ENCODE peak calls at places on chromosomes 5 and 9, in six cellular contexts. S is CD4-positive, CD25-positive, alpha-beta regulatory T cell; Y is right cardiac atrium; X is K562; A is uterus; T is mesendoderm. Z is an unnamed sample.
A peak's percentile ranks its signal among the peaks of the same experiment; 100 is the strongest.

GRCh38 chr9:76717611-76718010 is 46.6 kb upstream of the PCA3 start:
- DNase-seq in S (no peak), Y (no peak), X (no peak), A (no peak), T (no peak), Z (no peak)

GRCh38 chr9:93634311-93635185 is 58.2 kb downstream of the PHF2 start:
- DNase-seq in S (no peak), Y (peak; percentile 25), X (no peak), A (no peak), T (no peak), Z (no peak)

GRCh38 chr5:58933891-58934628 is 351.2 kb downstream of the RAB3C start:
- DNase-seq in S (peak; percentile 25), Y (no peak), X (no peak), A (no peak), T (no peak), Z (no peak)

GRCh38 chr5:132136906-132137305 is 63.3 kb downstream of the CSF2 start:
- DNase-seq in S (no peak), Y (no peak), X (no peak), A (no peak), T (no peak), Z (no peak)

GRCh38 chr9:123657921-123658320 is 272.0 kb downstream of the DENND1A start:
- DNase-seq in S (no peak), Y (no peak), X (no peak), A (no peak), T (no peak), Z (no peak)

GRCh38 chr5:39448504-39449128 is 23.8 kb upstream of the DAB2 start:
- DNase-seq in S (no peak), Y (peak; percentile 56), X (no peak), A (no peak), T (no peak), Z (no peak)

GRCh38 chr5:36670548-36670947 is 64.1 kb downstream of the SLC1A3 start:
- DNase-seq in S (no peak), Y (no peak), X (no peak), A (no peak), T (no peak), Z (no peak)

GRCh38 chr9:129311638-129312037 is 133.6 kb upstream of the IER5L start:
- DNase-seq in S (no peak), Y (no peak), X (no peak), A (no peak), T (no peak), Z (no peak)

GRCh38 chr5:13831236-13831810 is 113.2 kb downstream of the DNAH5 start:
- DNase-seq in S (no peak), Y (no peak), X (no peak), A (no peak), T (peak; percentile 19), Z (no peak)

GRCh38 chr5:40991168-40991980 is 79.8 kb downstream of the MROH2B start:
- DNase-seq in S (no peak), Y (peak; percentile 66), X (no peak), A (peak; percentile 82), T (no peak), Z (no peak)

DNA sequence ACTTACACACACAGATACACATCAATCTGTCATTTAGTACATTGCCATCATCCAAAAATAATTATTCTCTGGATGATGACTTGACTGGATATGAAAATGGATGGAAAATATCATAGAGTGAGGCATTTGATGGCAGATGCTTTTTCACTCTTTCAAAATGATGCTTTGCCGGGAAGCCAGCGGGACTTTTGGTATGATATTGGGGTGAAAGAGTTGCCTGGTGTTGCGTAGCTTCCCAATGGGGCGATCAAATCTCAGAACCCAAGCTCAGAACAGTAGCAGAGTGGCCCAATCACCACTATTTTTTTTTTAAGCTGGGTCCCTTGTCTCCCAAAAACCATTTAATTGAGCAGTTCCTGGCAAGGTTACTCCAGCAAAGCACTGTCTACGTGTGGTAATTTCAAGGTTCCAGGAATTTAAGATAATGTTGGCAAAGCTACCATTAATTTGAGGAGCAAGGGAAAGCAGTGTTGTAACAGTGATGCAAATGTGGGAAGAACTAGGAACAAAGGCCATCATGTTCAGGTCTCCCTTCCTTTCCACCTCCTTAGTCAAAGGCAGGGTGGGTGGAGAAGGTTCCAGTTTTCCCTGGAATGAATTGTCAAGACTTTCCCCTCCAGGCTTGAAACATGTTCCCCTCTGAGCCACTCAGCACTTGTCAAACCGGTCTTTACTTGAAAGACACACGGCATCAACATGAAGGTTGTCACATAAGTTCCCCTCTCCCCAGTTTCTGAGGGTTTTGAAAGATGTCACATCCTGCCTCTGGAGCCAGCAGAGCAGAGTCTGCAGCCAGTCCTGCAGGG is 226.2 kb downstream of the GAS1 start:
- DNase-seq in S (no peak), Y (no peak), X (no peak), A (no peak), T (peak; percentile 89), Z (no peak)
- H3K27ac ChIP-seq in S (no peak overlapping the region), Y (peak overlapping the region; percentile 79), X (no peak overlapping the region), A (peak overlapping the region; percentile 84), T (peak overlapping the region; percentile 64), Z (no peak overlapping the region)

GRCh38 chr5:107578051-107578635 is 92.6 kb downstream of the EFNA5 start:
- DNase-seq in S (no peak), Y (peak; percentile 61), X (no peak), A (no peak), T (no peak), Z (no peak)

GRCh38 chr5:107577551-107577950 is 93.2 kb downstream of the EFNA5 start:
- DNase-seq in S (no peak), Y (no peak), X (no peak), A (no peak), T (no peak), Z (no peak)

GRCh38 chr5:107576736-107577440 is 93.8 kb downstream of the EFNA5 start:
- DNase-seq in S (no peak), Y (no peak), X (no peak), A (no peak), T (no peak), Z (no peak)

GRCh38 chr5:107580902-107581823 is 89.6 kb downstream of the EFNA5 start:
- DNase-seq in S (no peak), Y (no peak), X (no peak), A (no peak), T (no peak), Z (no peak)

GRCh38 chr5:107582625-107583024 is 88.1 kb downstream of the EFNA5 start:
- DNase-seq in S (no peak), Y (no peak), X (no peak), A (no peak), T (no peak), Z (no peak)
- H3K27ac ChIP-seq in S (no peak overlapping the region), Y (no peak overlapping the region), X (no peak overlapping the region), A (no peak overlapping the region), T (no peak overlapping the region), Z (no peak overlapping the region)

GRCh38 chr5:34865131-34865530 is 26.2 kb downstream of the TTC23L start:
- DNase-seq in S (no peak), Y (no peak), X (no peak), A (no peak), T (no peak), Z (no peak)
- H3K27ac ChIP-seq in S (no peak overlapping the region), Y (no peak overlapping the region), X (no peak overlapping the region), A (no peak overlapping the region), T (no peak overlapping the region), Z (no peak overlapping the region)

GRCh38 chr5:91182763-91183162 is 200.4 kb downstream of the ARRDC3 start:
- DNase-seq in S (peak; percentile 87), Y (no peak), X (peak; percentile 36), A (no peak), T (peak; percentile 21), Z (no peak)

GRCh38 chr5:91180506-91180905 is 202.6 kb downstream of the ARRDC3 start:
- DNase-seq in S (no peak), Y (no peak), X (no peak), A (no peak), T (no peak), Z (no peak)

GRCh38 chr5:91186101-91186500 is 197.0 kb downstream of the ARRDC3 start:
- DNase-seq in S (no peak), Y (no peak), X (no peak), A (no peak), T (no peak), Z (no peak)

GRCh38 chr5:91187032-91187431 is 196.1 kb downstream of the ARRDC3 start:
- DNase-seq in S (no peak), Y (no peak), X (no peak), A (no peak), T (no peak), Z (no peak)

DNA sequence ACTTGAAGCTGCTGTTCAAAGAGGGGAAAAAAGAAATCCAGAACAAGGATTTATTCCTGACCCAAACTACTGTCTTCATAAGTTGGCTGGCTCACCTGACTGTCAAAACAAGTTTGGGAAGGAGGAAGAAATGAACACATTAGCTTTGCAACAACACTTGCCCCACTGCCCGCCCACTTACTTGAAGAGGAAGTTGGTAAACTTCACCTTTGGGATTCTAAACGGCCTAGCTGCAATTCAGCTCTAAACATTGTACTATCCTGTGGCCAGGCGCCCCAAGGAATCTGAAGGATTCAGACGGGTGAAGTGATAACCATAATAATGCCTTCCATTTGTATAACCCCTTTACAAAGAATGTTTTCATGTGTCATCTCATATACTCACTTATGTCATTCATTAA is 199.4 kb downstream of the ARRDC3 start:
- DNase-seq in S (no peak), Y (peak; percentile 56), X (no peak), A (no peak), T (no peak), Z (no peak)
- H3K27ac ChIP-seq in S (no peak overlapping the region), Y (no peak overlapping the region), X (no peak overlapping the region), A (no peak overlapping the region), T (no peak overlapping the region), Z (no peak overlapping the region)

DNA sequence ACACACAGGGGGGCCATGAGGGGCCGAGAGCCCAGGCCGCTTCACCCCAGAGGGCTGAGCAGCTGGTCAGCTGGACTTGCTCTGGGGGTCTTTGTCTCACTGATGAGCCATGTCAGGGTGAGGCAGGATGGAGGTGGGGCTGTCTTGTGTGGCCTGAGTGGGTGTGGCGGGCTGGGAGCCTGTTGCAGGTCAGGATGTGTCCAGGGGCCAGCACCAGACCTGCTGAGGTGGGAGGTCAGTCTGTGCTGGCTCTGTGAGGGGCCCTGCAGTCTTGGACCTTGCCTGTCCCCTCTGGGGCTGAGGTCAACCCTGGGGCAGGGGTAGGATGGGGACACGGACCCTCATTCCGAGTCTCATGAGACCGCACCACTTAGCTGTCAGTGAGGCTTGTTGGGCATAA is 56.9 kb downstream of the RXRA start:
- DNase-seq in S (no peak), Y (no peak), X (no peak), A (no peak), T (no peak), Z (no peak)
- H3K27ac ChIP-seq in S (no peak overlapping the region), Y (no peak overlapping the region), X (no peak overlapping the region), A (no peak overlapping the region), T (no peak overlapping the region), Z (no peak overlapping the region)

DNA sequence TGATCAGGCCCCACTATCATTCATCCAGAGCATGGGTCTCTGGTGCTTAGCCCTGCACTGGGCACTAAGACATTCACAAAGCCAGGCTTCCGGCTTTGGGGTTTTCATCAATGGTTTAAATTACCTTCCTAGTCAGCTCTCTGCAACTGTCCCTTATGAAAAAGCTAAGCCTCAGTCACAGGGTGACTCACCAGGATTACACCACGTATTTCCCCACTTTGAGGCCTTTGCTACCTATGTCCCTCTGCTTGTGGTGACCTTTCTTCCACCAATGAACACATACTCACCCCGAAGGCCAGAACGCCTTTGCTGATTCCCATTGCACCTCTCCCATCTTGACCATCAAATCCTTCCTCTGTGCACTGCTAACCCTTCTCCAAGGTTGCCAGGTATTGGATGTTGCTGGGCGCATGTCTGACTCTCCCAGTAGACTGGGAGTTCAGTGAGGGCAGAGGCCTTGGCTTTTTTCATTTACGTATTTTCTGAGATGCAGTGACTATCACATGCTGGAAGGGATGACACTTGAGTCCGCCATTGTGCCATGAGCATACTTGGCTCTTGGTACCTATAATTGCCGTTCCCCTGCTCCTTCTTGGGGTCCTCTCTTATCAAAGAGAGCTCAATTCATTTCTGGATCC is 58.7 kb upstream of the TNFSF8 start:
- DNase-seq in S (no peak), Y (no peak), X (no peak), A (no peak), T (no peak), Z (no peak)
- H3K27ac ChIP-seq in S (no peak overlapping the region), Y (no peak overlapping the region), X (no peak overlapping the region), A (no peak overlapping the region), T (no peak overlapping the region), Z (no peak overlapping the region)

GRCh38 chr9:18795947-18796705 is 236.9 kb downstream of the SAXO1 start:
- DNase-seq in S (no peak), Y (no peak), X (no peak), A (no peak), T (no peak), Z (no peak)
- H3K27ac ChIP-seq in S (no peak overlapping the region), Y (no peak overlapping the region), X (no peak overlapping the region), A (no peak overlapping the region), T (no peak overlapping the region), Z (no peak overlapping the region)

Z was measured in Panc1.